ENCODE peak calls at places on chromosome 19, in four cellular contexts. One of them, this sample, is unnamed.

GRCh38 chr19:35509861-35510625 is 3.4 kb downstream of the DMKN start:
- DNase-seq in heart left ventricle: peak
- DNase-seq in CD4-positive, CD25-positive, alpha-beta regulatory T cell: peak
- DNase-seq in tibial nerve: peak
- DNase-seq in this sample: peak

GRCh38 chr19:1074512-1075283 is 7.7 kb downstream of the ARHGAP45 start:
- DNase-seq in heart left ventricle: peak
- DNase-seq in CD4-positive, CD25-positive, alpha-beta regulatory T cell: peak
- DNase-seq in tibial nerve: peak
- DNase-seq in this sample: peak

GRCh38 chr19:3125900-3126524 is 9.8 kb upstream of the GNA15 start:
- DNase-seq in heart left ventricle: peak
- DNase-seq in CD4-positive, CD25-positive, alpha-beta regulatory T cell: peak
- DNase-seq in tibial nerve: no peak
- DNase-seq in this sample: no peak

GRCh38 chr19:54485846-54486245 is 12.8 kb upstream of the CDC42EP5 start:
- DNase-seq in heart left ventricle: no peak
- DNase-seq in CD4-positive, CD25-positive, alpha-beta regulatory T cell: no peak
- DNase-seq in tibial nerve: no peak
- DNase-seq in this sample: no peak

GRCh38 chr19:35792312-35792711 is 16.9 kb downstream of the ARHGAP33 start:
- DNase-seq in heart left ventricle: no peak
- DNase-seq in CD4-positive, CD25-positive, alpha-beta regulatory T cell: no peak
- DNase-seq in tibial nerve: no peak
- DNase-seq in this sample: no peak

GRCh38 chr19:20858861-20859260 is 64.2 kb upstream of the ZNF85 start:
- DNase-seq in heart left ventricle: no peak
- DNase-seq in CD4-positive, CD25-positive, alpha-beta regulatory T cell: no peak
- DNase-seq in tibial nerve: no peak
- DNase-seq in this sample: no peak

GRCh38 chr19:15098505-15098904 is 8.7 kb upstream of the SYDE1 start:
- DNase-seq in heart left ventricle: no peak
- DNase-seq in CD4-positive, CD25-positive, alpha-beta regulatory T cell: no peak
- DNase-seq in tibial nerve: no peak
- DNase-seq in this sample: no peak

GRCh38 chr19:10797541-10798256 is 38.3 kb downstream of the TMED1 start:
- DNase-seq in heart left ventricle: no peak
- DNase-seq in CD4-positive, CD25-positive, alpha-beta regulatory T cell: peak
- DNase-seq in tibial nerve: no peak
- DNase-seq in this sample: peak

GRCh38 chr19:7833225-7834156 is 3.5 kb downstream of the EVI5L start:
- DNase-seq in heart left ventricle: peak
- DNase-seq in CD4-positive, CD25-positive, alpha-beta regulatory T cell: no peak
- DNase-seq in tibial nerve: peak
- DNase-seq in this sample: no peak

GRCh38 chr19:47247308-47247990 is 8.9 kb upstream of the CCDC9 start:
- DNase-seq in heart left ventricle: peak
- DNase-seq in CD4-positive, CD25-positive, alpha-beta regulatory T cell: peak
- DNase-seq in tibial nerve: peak
- DNase-seq in this sample: peak

GRCh38 chr19:54062643-54063042 is 1.1 kb downstream of the VSTM1 start:
- DNase-seq in heart left ventricle: peak
- DNase-seq in CD4-positive, CD25-positive, alpha-beta regulatory T cell: no peak
- DNase-seq in tibial nerve: no peak
- DNase-seq in this sample: no peak

GRCh38 chr19:2902590-2903218 is 2.0 kb downstream of the ZNF57 start:
- DNase-seq in heart left ventricle: no peak
- DNase-seq in CD4-positive, CD25-positive, alpha-beta regulatory T cell: no peak
- DNase-seq in tibial nerve: no peak
- DNase-seq in this sample: no peak

GRCh38 chr19:48123907-48124675 is 13.5 kb upstream of the PLA2G4C start:
- DNase-seq in heart left ventricle: no peak
- DNase-seq in CD4-positive, CD25-positive, alpha-beta regulatory T cell: no peak
- DNase-seq in tibial nerve: no peak
- DNase-seq in this sample: peak

GRCh38 chr19:7679017-7679720 is 1.5 kb upstream of the TRAPPC5 start:
- DNase-seq in heart left ventricle: no peak
- DNase-seq in CD4-positive, CD25-positive, alpha-beta regulatory T cell: peak
- DNase-seq in tibial nerve: no peak
- DNase-seq in this sample: peak

GRCh38 chr19:11673608-11674041 is 65.1 kb downstream of the ZNF823 start:
- DNase-seq in heart left ventricle: peak
- DNase-seq in CD4-positive, CD25-positive, alpha-beta regulatory T cell: no peak
- DNase-seq in tibial nerve: peak
- DNase-seq in this sample: peak

GRCh38 chr19:1811942-1812425 is at the start of gene ATP8B3:
- DNase-seq in heart left ventricle: no peak
- DNase-seq in CD4-positive, CD25-positive, alpha-beta regulatory T cell: no peak
- DNase-seq in tibial nerve: no peak
- DNase-seq in this sample: no peak

GRCh38 chr19:3642987-3643386 is 16.4 kb upstream of the CACTIN start:
- DNase-seq in heart left ventricle: no peak
- DNase-seq in CD4-positive, CD25-positive, alpha-beta regulatory T cell: no peak
- DNase-seq in tibial nerve: no peak
- DNase-seq in this sample: peak

GRCh38 chr19:1533510-1534150 is 9.8 kb downstream of the PLK5 start:
- DNase-seq in heart left ventricle: no peak
- DNase-seq in CD4-positive, CD25-positive, alpha-beta regulatory T cell: no peak
- DNase-seq in tibial nerve: no peak
- DNase-seq in this sample: no peak

GRCh38 chr19:18478545-18479311 is 40.8 kb upstream of the ISYNA1 start:
- DNase-seq in heart left ventricle: peak
- DNase-seq in CD4-positive, CD25-positive, alpha-beta regulatory T cell: no peak
- DNase-seq in tibial nerve: peak
- DNase-seq in this sample: no peak

GRCh38 chr19:32223595-32224370 is 121.6 kb upstream of the ZNF507 start:
- DNase-seq in heart left ventricle: no peak
- DNase-seq in CD4-positive, CD25-positive, alpha-beta regulatory T cell: no peak
- DNase-seq in tibial nerve: no peak
- DNase-seq in this sample: no peak

GRCh38 chr19:41588497-41589209 is 12.7 kb downstream of the CEACAM21 start:
- DNase-seq in heart left ventricle: no peak
- DNase-seq in CD4-positive, CD25-positive, alpha-beta regulatory T cell: no peak
- DNase-seq in tibial nerve: peak
- DNase-seq in this sample: no peak

GRCh38 chr19:40443930-40444180 is 280 bp downstream of the SERTAD3 start:
- DNase-seq in heart left ventricle: no peak
- DNase-seq in CD4-positive, CD25-positive, alpha-beta regulatory T cell: no peak
- DNase-seq in tibial nerve: no peak
- DNase-seq in this sample: no peak

GRCh38 chr19:48868196-48868886 is at the start of gene PLEKHA4:
- DNase-seq in heart left ventricle: peak
- DNase-seq in CD4-positive, CD25-positive, alpha-beta regulatory T cell: no peak
- DNase-seq in tibial nerve: peak
- DNase-seq in this sample: no peak

GRCh38 chr19:51783373-51783772 is 11.6 kb upstream of the FPR3 start:
- DNase-seq in heart left ventricle: no peak
- DNase-seq in CD4-positive, CD25-positive, alpha-beta regulatory T cell: no peak
- DNase-seq in tibial nerve: no peak
- DNase-seq in this sample: no peak

GRCh38 chr19:982567-983170 is 1.5 kb upstream of the WDR18 start:
- DNase-seq in heart left ventricle: peak
- DNase-seq in CD4-positive, CD25-positive, alpha-beta regulatory T cell: peak
- DNase-seq in tibial nerve: peak
- DNase-seq in this sample: peak

GRCh38 chr19:48926909-48927308 is 6.6 kb upstream of the DHDH start:
- DNase-seq in heart left ventricle: no peak
- DNase-seq in CD4-positive, CD25-positive, alpha-beta regulatory T cell: no peak
- DNase-seq in tibial nerve: peak
- DNase-seq in this sample: no peak

GRCh38 chr19:47190167-47190727 is 40.8 kb downstream of the BBC3 start:
- DNase-seq in heart left ventricle: peak
- DNase-seq in CD4-positive, CD25-positive, alpha-beta regulatory T cell: peak
- DNase-seq in tibial nerve: no peak
- DNase-seq in this sample: peak

GRCh38 chr19:38714354-38714778 is 29.9 kb downstream of the CAPN12 start:
- DNase-seq in heart left ventricle: peak
- DNase-seq in CD4-positive, CD25-positive, alpha-beta regulatory T cell: no peak
- DNase-seq in tibial nerve: no peak
- DNase-seq in this sample: no peak

GRCh38 chr19:54454781-54455675 is 6.0 kb downstream of the LENG8 start:
- DNase-seq in heart left ventricle: no peak
- DNase-seq in CD4-positive, CD25-positive, alpha-beta regulatory T cell: no peak
- DNase-seq in tibial nerve: no peak
- DNase-seq in this sample: no peak

GRCh38 chr19:51441410-51442390 is 16.6 kb downstream of the SIGLEC8 start:
- DNase-seq in heart left ventricle: no peak
- DNase-seq in CD4-positive, CD25-positive, alpha-beta regulatory T cell: peak
- DNase-seq in tibial nerve: no peak
- DNase-seq in this sample: no peak

GRCh38 chr19:39083599-39083982 is 577 bp upstream of the ACP7 start:
- DNase-seq in heart left ventricle: no peak
- DNase-seq in CD4-positive, CD25-positive, alpha-beta regulatory T cell: no peak
- DNase-seq in tibial nerve: no peak
- DNase-seq in this sample: no peak

GRCh38 chr19:3458595-3459284 is 21.6 kb downstream of the SMIM24 start:
- DNase-seq in heart left ventricle: peak
- DNase-seq in CD4-positive, CD25-positive, alpha-beta regulatory T cell: no peak
- DNase-seq in tibial nerve: peak
- DNase-seq in this sample: no peak

DNA sequence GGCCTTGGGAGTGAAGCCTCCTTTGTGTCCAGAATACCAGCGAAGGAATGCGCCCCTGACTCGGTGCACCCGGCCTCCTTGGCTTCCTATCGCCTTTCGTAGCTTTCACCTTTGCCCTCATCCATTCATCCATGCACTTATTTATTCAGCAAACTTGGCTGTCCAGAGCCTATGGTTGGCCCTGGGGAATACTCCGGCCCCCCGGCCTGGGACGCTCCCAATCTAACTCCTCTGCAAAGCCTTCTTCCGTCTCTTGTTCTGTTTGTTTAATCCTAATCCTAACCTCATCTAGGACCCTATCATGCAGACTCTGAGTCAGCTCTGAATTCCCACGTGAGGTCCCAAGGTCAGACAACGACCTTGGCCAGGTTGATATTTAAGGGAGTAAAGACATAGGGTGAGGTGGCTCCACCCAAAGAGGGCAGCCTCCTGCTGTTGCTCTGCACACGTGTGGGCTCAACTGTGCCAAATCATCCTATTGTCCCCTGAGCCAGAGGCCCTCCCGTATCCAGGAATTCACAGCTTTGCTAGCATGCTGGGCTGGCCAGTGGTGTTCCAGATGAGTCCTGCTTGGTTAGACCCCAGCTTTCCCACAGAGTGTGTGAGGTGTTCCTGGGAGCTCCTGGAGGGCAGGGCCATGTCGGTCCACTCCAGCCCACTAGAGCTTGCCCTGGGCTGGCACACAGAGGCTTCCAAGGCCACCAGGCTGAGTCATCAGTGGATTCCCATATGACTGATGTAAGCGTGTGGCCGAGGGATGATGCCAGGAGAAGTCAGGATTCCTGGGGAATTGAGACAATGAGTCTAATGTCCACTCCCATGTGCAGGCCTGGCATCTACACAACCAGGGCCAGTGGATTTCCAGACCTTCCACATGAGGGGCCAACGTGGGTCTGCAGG is 6.5 kb upstream of the CCNE1 start:
- DNase-seq in heart left ventricle: no peak
- DNase-seq in CD4-positive, CD25-positive, alpha-beta regulatory T cell: no peak
- DNase-seq in tibial nerve: no peak
- DNase-seq in this sample: no peak
- H3K27ac ChIP-seq in heart left ventricle: no peak
- H3K27ac ChIP-seq in CD4-positive, CD25-positive, alpha-beta regulatory T cell: no peak
- H3K27ac ChIP-seq in tibial nerve: no peak
- H3K27ac ChIP-seq in this sample: no peak

GRCh38 chr19:13094771-13095392 is 7.8 kb downstream of the LYL1 start:
- DNase-seq in heart left ventricle: no peak
- DNase-seq in CD4-positive, CD25-positive, alpha-beta regulatory T cell: peak
- DNase-seq in tibial nerve: no peak
- DNase-seq in this sample: no peak
- H3K27ac ChIP-seq in heart left ventricle: peak
- H3K27ac ChIP-seq in CD4-positive, CD25-positive, alpha-beta regulatory T cell: peak
- H3K27ac ChIP-seq in tibial nerve: peak
- H3K27ac ChIP-seq in this sample: peak

DNA sequence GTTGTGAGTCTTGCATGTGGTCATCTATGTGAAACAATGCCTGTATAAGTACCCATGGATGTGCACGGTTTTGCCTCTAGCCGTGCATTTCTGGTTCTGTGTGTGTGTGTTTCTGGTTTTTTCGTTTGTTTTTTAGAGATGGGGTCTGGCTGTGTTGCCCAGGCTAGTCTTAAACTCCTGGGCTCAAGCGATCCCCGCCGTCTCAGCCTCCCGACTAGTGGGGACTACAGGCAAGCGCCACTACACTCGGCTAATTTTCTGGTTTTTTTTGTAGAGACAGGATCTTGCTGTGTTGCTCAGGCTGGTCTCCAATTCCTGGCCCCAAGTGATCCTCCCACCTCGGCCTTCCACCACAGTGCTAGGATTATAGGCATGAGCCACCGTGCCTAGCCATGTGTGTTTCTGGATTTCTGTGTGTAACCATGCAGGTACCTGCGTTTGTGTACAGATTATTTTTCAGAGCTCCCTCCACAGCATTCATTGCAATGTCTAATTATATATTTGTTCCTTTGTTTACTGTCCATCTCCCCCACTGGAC is 15.9 kb upstream of the FOSB start:
- DNase-seq in heart left ventricle: no peak
- DNase-seq in CD4-positive, CD25-positive, alpha-beta regulatory T cell: no peak
- DNase-seq in tibial nerve: no peak
- DNase-seq in this sample: no peak
- H3K27ac ChIP-seq in heart left ventricle: no peak
- H3K27ac ChIP-seq in CD4-positive, CD25-positive, alpha-beta regulatory T cell: peak
- H3K27ac ChIP-seq in tibial nerve: no peak
- H3K27ac ChIP-seq in this sample: no peak

GRCh38 chr19:34298891-34299510 is 44.6 kb downstream of the GARRE1 start:
- DNase-seq in heart left ventricle: no peak
- DNase-seq in CD4-positive, CD25-positive, alpha-beta regulatory T cell: no peak
- DNase-seq in tibial nerve: no peak
- DNase-seq in this sample: no peak

GRCh38 chr19:34300962-34301361 is 46.6 kb downstream of the GARRE1 start:
- DNase-seq in heart left ventricle: no peak
- DNase-seq in CD4-positive, CD25-positive, alpha-beta regulatory T cell: no peak
- DNase-seq in tibial nerve: no peak
- DNase-seq in this sample: no peak

GRCh38 chr19:34300380-34300779 is 46.0 kb downstream of the GARRE1 start:
- DNase-seq in heart left ventricle: no peak
- DNase-seq in CD4-positive, CD25-positive, alpha-beta regulatory T cell: no peak
- DNase-seq in tibial nerve: no peak
- DNase-seq in this sample: no peak

GRCh38 chr19:34295103-34295502 is 40.7 kb downstream of the GARRE1 start:
- DNase-seq in heart left ventricle: no peak
- DNase-seq in CD4-positive, CD25-positive, alpha-beta regulatory T cell: no peak
- DNase-seq in tibial nerve: no peak
- DNase-seq in this sample: no peak

DNA sequence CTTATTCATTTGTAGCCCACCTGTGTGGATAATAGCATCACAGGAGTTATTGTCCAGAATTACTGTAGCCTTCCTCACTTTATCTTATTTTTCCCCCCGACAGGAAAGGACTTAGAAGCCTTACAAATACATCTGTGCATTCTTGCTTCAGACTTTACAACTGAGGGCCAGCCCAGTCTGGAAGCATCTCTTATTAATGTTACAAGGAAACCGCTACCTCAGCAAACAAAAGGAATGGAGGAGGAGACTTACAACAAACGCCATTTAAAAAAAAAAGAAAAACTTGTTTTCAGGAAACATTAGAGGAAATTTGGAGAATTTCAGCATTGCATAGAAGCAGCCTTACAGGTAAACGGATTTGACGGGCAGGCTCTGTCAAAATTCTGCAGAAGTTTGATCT is 45.2 kb downstream of the GARRE1 start:
- DNase-seq in heart left ventricle: no peak
- DNase-seq in CD4-positive, CD25-positive, alpha-beta regulatory T cell: no peak
- DNase-seq in tibial nerve: no peak
- DNase-seq in this sample: no peak
- H3K27ac ChIP-seq in heart left ventricle: no peak
- H3K27ac ChIP-seq in CD4-positive, CD25-positive, alpha-beta regulatory T cell: no peak
- H3K27ac ChIP-seq in tibial nerve: no peak
- H3K27ac ChIP-seq in this sample: no peak